ENCODE peak calls at places on chromosome 17, in six cellular contexts. One of them, this sample, is unnamed.

GRCh38 chr17:72039490-72039889 is 81.3 kb upstream of the SOX9 start:
- DNase-seq in GM12865: no peak
- DNase-seq in heart right ventricle: no peak
- DNase-seq in uterus: no peak
- DNase-seq in CD8-positive, alpha-beta T cell: no peak
- DNase-seq in cardiac muscle cell: no peak
- DNase-seq in this sample: no peak

GRCh38 chr17:1180434-1180742 is 607 bp upstream of the ABR start:
- DNase-seq in GM12865: no peak
- DNase-seq in heart right ventricle: no peak
- DNase-seq in uterus: no peak
- DNase-seq in CD8-positive, alpha-beta T cell: no peak
- DNase-seq in cardiac muscle cell: no peak
- DNase-seq in this sample: no peak

GRCh38 chr17:68599091-68599872 is 1.9 kb downstream of the FAM20A start:
- DNase-seq in GM12865: no peak
- DNase-seq in heart right ventricle: no peak
- DNase-seq in uterus: no peak
- DNase-seq in CD8-positive, alpha-beta T cell: no peak
- DNase-seq in cardiac muscle cell: no peak
- DNase-seq in this sample: no peak

GRCh38 chr17:15087946-15088345 is 177.2 kb downstream of the PMP22 start:
- DNase-seq in GM12865: no peak
- DNase-seq in heart right ventricle: peak
- DNase-seq in uterus: no peak
- DNase-seq in CD8-positive, alpha-beta T cell: no peak
- DNase-seq in cardiac muscle cell: peak
- DNase-seq in this sample: no peak

GRCh38 chr17:27895940-27896535 is 2.9 kb upstream of the LYRM9 start:
- DNase-seq in GM12865: no peak
- DNase-seq in heart right ventricle: no peak
- DNase-seq in uterus: no peak
- DNase-seq in CD8-positive, alpha-beta T cell: no peak
- DNase-seq in cardiac muscle cell: no peak
- DNase-seq in this sample: no peak

GRCh38 chr17:6786618-6787017 is 10.6 kb downstream of the FBXO39 start:
- DNase-seq in GM12865: no peak
- DNase-seq in heart right ventricle: no peak
- DNase-seq in uterus: no peak
- DNase-seq in CD8-positive, alpha-beta T cell: no peak
- DNase-seq in cardiac muscle cell: no peak
- DNase-seq in this sample: no peak

GRCh38 chr17:36632916-36633846 is 31.8 kb downstream of the MRM1 start:
- DNase-seq in GM12865: no peak
- DNase-seq in heart right ventricle: no peak
- DNase-seq in uterus: no peak
- DNase-seq in CD8-positive, alpha-beta T cell: no peak
- DNase-seq in cardiac muscle cell: no peak
- DNase-seq in this sample: no peak

GRCh38 chr17:57211543-57211942 is 44.8 kb upstream of the MSI2 start:
- DNase-seq in GM12865: no peak
- DNase-seq in heart right ventricle: no peak
- DNase-seq in uterus: no peak
- DNase-seq in CD8-positive, alpha-beta T cell: no peak
- DNase-seq in cardiac muscle cell: no peak
- DNase-seq in this sample: no peak

GRCh38 chr17:79837888-79838540 is 1.2 kb downstream of the CBX4 start:
- DNase-seq in GM12865: peak
- DNase-seq in heart right ventricle: no peak
- DNase-seq in uterus: no peak
- DNase-seq in CD8-positive, alpha-beta T cell: peak
- DNase-seq in cardiac muscle cell: no peak
- DNase-seq in this sample: no peak

GRCh38 chr17:48500435-48501426 is 30.1 kb downstream of the HOXB1 start:
- DNase-seq in GM12865: peak
- DNase-seq in heart right ventricle: no peak
- DNase-seq in uterus: peak
- DNase-seq in CD8-positive, alpha-beta T cell: no peak
- DNase-seq in cardiac muscle cell: peak
- DNase-seq in this sample: no peak

GRCh38 chr17:21549107-21549687 is 143.1 kb upstream of the KCNJ18 start:
- DNase-seq in GM12865: no peak
- DNase-seq in heart right ventricle: no peak
- DNase-seq in uterus: no peak
- DNase-seq in CD8-positive, alpha-beta T cell: no peak
- DNase-seq in cardiac muscle cell: no peak
- DNase-seq in this sample: no peak

GRCh38 chr17:12022310-12022709 is 1.6 kb downstream of the MAP2K4 start:
- DNase-seq in GM12865: no peak
- DNase-seq in heart right ventricle: no peak
- DNase-seq in uterus: no peak
- DNase-seq in CD8-positive, alpha-beta T cell: no peak
- DNase-seq in cardiac muscle cell: no peak
- DNase-seq in this sample: no peak

GRCh38 chr17:68627956-68628355 is 26.8 kb upstream of the FAM20A start:
- DNase-seq in GM12865: no peak
- DNase-seq in heart right ventricle: no peak
- DNase-seq in uterus: peak
- DNase-seq in CD8-positive, alpha-beta T cell: no peak
- DNase-seq in cardiac muscle cell: peak
- DNase-seq in this sample: no peak

GRCh38 chr17:62580947-62581346 is 46.5 kb upstream of the MRC2 start:
- DNase-seq in GM12865: no peak
- DNase-seq in heart right ventricle: no peak
- DNase-seq in uterus: no peak
- DNase-seq in CD8-positive, alpha-beta T cell: no peak
- DNase-seq in cardiac muscle cell: no peak
- DNase-seq in this sample: no peak

GRCh38 chr17:8326591-8327583 is 12.8 kb upstream of the ODF4 start:
- DNase-seq in GM12865: no peak
- DNase-seq in heart right ventricle: peak
- DNase-seq in uterus: peak
- DNase-seq in CD8-positive, alpha-beta T cell: peak
- DNase-seq in cardiac muscle cell: peak
- DNase-seq in this sample: peak

GRCh38 chr17:752620-753219 is 656 bp upstream of the GEMIN4 start:
- DNase-seq in GM12865: peak
- DNase-seq in heart right ventricle: peak
- DNase-seq in uterus: peak
- DNase-seq in CD8-positive, alpha-beta T cell: no peak
- DNase-seq in cardiac muscle cell: no peak
- DNase-seq in this sample: peak

GRCh38 chr17:63626551-63627228 is 4.5 kb downstream of the MAP3K3 start:
- DNase-seq in GM12865: no peak
- DNase-seq in heart right ventricle: no peak
- DNase-seq in uterus: no peak
- DNase-seq in CD8-positive, alpha-beta T cell: no peak
- DNase-seq in cardiac muscle cell: no peak
- DNase-seq in this sample: no peak

GRCh38 chr17:82212331-82213250 is at the start of gene CCDC57:
- DNase-seq in GM12865: peak
- DNase-seq in heart right ventricle: peak
- DNase-seq in uterus: peak
- DNase-seq in CD8-positive, alpha-beta T cell: peak
- DNase-seq in cardiac muscle cell: peak
- DNase-seq in this sample: peak

GRCh38 chr17:36089888-36090836 is at the start of gene CCL3:
- DNase-seq in GM12865: peak
- DNase-seq in heart right ventricle: peak
- DNase-seq in uterus: no peak
- DNase-seq in CD8-positive, alpha-beta T cell: no peak
- DNase-seq in cardiac muscle cell: no peak
- DNase-seq in this sample: no peak

GRCh38 chr17:1627219-1627986 is 1.2 kb downstream of the SLC43A2 start:
- DNase-seq in GM12865: peak
- DNase-seq in heart right ventricle: no peak
- DNase-seq in uterus: no peak
- DNase-seq in CD8-positive, alpha-beta T cell: no peak
- DNase-seq in cardiac muscle cell: no peak
- DNase-seq in this sample: peak

GRCh38 chr17:47295037-47295873 is 28.5 kb upstream of the EFCAB13 start:
- DNase-seq in GM12865: no peak
- DNase-seq in heart right ventricle: no peak
- DNase-seq in uterus: no peak
- DNase-seq in CD8-positive, alpha-beta T cell: no peak
- DNase-seq in cardiac muscle cell: no peak
- DNase-seq in this sample: no peak

GRCh38 chr17:42740699-42741098 is 4.1 kb downstream of the EZH1 start:
- DNase-seq in GM12865: no peak
- DNase-seq in heart right ventricle: no peak
- DNase-seq in uterus: no peak
- DNase-seq in CD8-positive, alpha-beta T cell: no peak
- DNase-seq in cardiac muscle cell: no peak
- DNase-seq in this sample: no peak

GRCh38 chr17:42748202-42748905 is 3.5 kb upstream of the EZH1 start:
- DNase-seq in GM12865: no peak
- DNase-seq in heart right ventricle: peak
- DNase-seq in uterus: no peak
- DNase-seq in CD8-positive, alpha-beta T cell: no peak
- DNase-seq in cardiac muscle cell: no peak
- DNase-seq in this sample: no peak

GRCh38 chr17:42744806-42745617 is at the start of gene EZH1:
- DNase-seq in GM12865: peak
- DNase-seq in heart right ventricle: peak
- DNase-seq in uterus: peak
- DNase-seq in CD8-positive, alpha-beta T cell: peak
- DNase-seq in cardiac muscle cell: peak
- DNase-seq in this sample: peak

GRCh38 chr17:42744283-42744805 is 496 bp downstream of the EZH1 start:
- DNase-seq in GM12865: peak
- DNase-seq in heart right ventricle: peak
- DNase-seq in uterus: no peak
- DNase-seq in CD8-positive, alpha-beta T cell: peak
- DNase-seq in cardiac muscle cell: peak
- DNase-seq in this sample: peak

GRCh38 chr17:42743595-42744282 is 1.1 kb downstream of the EZH1 start:
- DNase-seq in GM12865: no peak
- DNase-seq in heart right ventricle: no peak
- DNase-seq in uterus: no peak
- DNase-seq in CD8-positive, alpha-beta T cell: no peak
- DNase-seq in cardiac muscle cell: no peak
- DNase-seq in this sample: no peak
- TF ChIP-seq CTCF in GM12865: peak
- TF ChIP-seq CTCF in heart right ventricle: no peak
- TF ChIP-seq CTCF in uterus: no peak
- TF ChIP-seq CTCF in CD8-positive, alpha-beta T cell: no peak
- TF ChIP-seq CTCF in cardiac muscle cell: peak
- TF ChIP-seq CTCF in this sample: no peak

GRCh38 chr17:18002171-18002570 is 29.5 kb downstream of the DRC3 start:
- DNase-seq in GM12865: no peak
- DNase-seq in heart right ventricle: no peak
- DNase-seq in uterus: no peak
- DNase-seq in CD8-positive, alpha-beta T cell: no peak
- DNase-seq in cardiac muscle cell: no peak
- DNase-seq in this sample: no peak

GRCh38 chr17:18006495-18007239 is 32.3 kb downstream of the ATPAF2 start:
- DNase-seq in GM12865: no peak
- DNase-seq in heart right ventricle: no peak
- DNase-seq in uterus: no peak
- DNase-seq in CD8-positive, alpha-beta T cell: no peak
- DNase-seq in cardiac muscle cell: no peak
- DNase-seq in this sample: no peak

GRCh38 chr17:18004345-18004744 is 31.7 kb downstream of the DRC3 start:
- DNase-seq in GM12865: no peak
- DNase-seq in heart right ventricle: no peak
- DNase-seq in uterus: no peak
- DNase-seq in CD8-positive, alpha-beta T cell: no peak
- DNase-seq in cardiac muscle cell: no peak
- DNase-seq in this sample: no peak

GRCh38 chr17:18005496-18005895 is 32.8 kb downstream of the DRC3 start:
- DNase-seq in GM12865: no peak
- DNase-seq in heart right ventricle: no peak
- DNase-seq in uterus: no peak
- DNase-seq in CD8-positive, alpha-beta T cell: no peak
- DNase-seq in cardiac muscle cell: no peak
- DNase-seq in this sample: no peak

DNA sequence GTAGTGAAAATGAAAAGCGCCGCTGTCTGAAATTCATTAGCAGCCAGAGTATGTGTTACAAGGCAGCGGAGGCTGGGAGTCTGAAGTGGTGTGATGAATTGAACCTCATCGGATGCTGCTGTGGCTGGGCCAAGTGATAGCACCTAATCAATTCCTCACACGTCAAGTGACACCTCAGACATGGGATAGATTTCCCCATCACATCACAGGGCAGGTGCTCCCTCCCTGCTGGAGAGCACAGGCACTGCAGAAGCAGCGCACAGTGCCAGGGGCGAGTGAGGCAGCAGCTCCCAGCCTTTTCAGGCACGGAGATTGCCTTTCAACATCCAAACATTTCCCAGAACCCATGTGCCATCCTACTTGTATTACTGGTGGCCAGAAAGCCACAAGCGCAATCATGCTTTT is 32.2 kb downstream of the DRC3 start:
- DNase-seq in GM12865: no peak
- DNase-seq in heart right ventricle: no peak
- DNase-seq in uterus: no peak
- DNase-seq in CD8-positive, alpha-beta T cell: no peak
- DNase-seq in cardiac muscle cell: no peak
- DNase-seq in this sample: peak
- TF ChIP-seq CTCF in GM12865: no peak
- TF ChIP-seq CTCF in heart right ventricle: peak
- TF ChIP-seq CTCF in uterus: no peak
- TF ChIP-seq CTCF in CD8-positive, alpha-beta T cell: no peak
- TF ChIP-seq CTCF in cardiac muscle cell: peak
- TF ChIP-seq CTCF in this sample: peak

DNA sequence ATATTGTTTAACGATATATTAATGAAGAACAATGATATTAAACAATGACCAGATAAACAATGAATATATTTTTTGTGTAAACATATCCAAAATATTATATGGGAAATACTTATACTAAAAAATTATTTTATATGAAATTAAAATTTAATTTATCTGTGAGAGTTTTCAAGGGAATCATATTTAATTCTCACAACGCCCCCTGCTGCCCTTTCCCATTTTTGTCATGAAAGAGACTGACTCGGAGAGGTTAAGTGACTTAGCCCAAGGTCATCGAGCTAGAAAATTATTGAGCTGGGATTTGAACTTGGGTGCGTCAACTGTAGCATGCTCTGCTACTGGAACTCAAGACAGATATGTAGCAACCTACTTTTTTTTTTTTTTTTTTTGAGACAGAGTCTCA is 7.2 kb upstream of the MYCBPAP start:
- DNase-seq in GM12865: peak
- DNase-seq in heart right ventricle: no peak
- DNase-seq in uterus: no peak
- DNase-seq in CD8-positive, alpha-beta T cell: no peak
- DNase-seq in cardiac muscle cell: peak
- DNase-seq in this sample: peak
- TF ChIP-seq CTCF in GM12865: peak
- TF ChIP-seq CTCF in heart right ventricle: peak
- TF ChIP-seq CTCF in uterus: no peak
- TF ChIP-seq CTCF in CD8-positive, alpha-beta T cell: peak
- TF ChIP-seq CTCF in cardiac muscle cell: peak
- TF ChIP-seq CTCF in this sample: peak

DNA sequence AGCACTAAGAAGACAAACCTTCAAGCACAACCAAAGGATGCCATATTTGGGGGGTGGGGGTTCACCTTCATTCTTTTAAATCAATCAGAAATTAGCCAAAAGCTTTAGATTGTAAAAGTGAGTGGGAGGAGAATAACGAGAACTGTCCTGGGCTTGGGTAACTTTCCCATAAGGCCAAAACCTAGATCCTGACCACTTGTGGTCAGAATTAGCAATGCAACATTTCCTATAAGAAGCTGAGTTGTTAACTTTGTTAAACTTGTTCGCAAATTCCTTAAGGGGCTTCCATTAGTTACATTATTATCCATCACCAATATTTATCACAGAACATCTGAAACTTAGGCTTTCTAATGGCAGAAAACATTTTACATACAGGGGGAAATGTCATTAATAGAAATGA is 25.1 kb downstream of the STAT5B start:
- DNase-seq in GM12865: no peak
- DNase-seq in heart right ventricle: no peak
- DNase-seq in uterus: no peak
- DNase-seq in CD8-positive, alpha-beta T cell: no peak
- DNase-seq in cardiac muscle cell: no peak
- DNase-seq in this sample: no peak
- TF ChIP-seq CTCF in GM12865: no peak
- TF ChIP-seq CTCF in heart right ventricle: no peak
- TF ChIP-seq CTCF in uterus: no peak
- TF ChIP-seq CTCF in CD8-positive, alpha-beta T cell: no peak
- TF ChIP-seq CTCF in cardiac muscle cell: peak
- TF ChIP-seq CTCF in this sample: no peak